ENCODE peak calls at places on chromosome 2, in eight cellular contexts. One of them, this sample, is unnamed. For H3K4me1, the result is how much of the 10 kb centered on the place peaks cover.

GRCh38 chr2:215777481-215778044 is 235.8 kb downstream of the MREG start:
- DNase-seq in MM.1S: no peak
- DNase-seq in upper lobe of right lung: no peak
- DNase-seq in CD8-positive, alpha-beta T cell: no peak
- DNase-seq in GM23338: no peak
- DNase-seq in esophagus squamous epithelium: no peak
- DNase-seq in heart right ventricle: no peak
- DNase-seq in iPS DF 6.9: no peak
- DNase-seq in this sample: no peak

GRCh38 chr2:178070824-178071223 is 1.8 kb downstream of the PDE11A start:
- DNase-seq in CD8-positive, alpha-beta T cell: no peak
- DNase-seq in esophagus squamous epithelium: no peak
- DNase-seq in GM23338: no peak
- DNase-seq in heart right ventricle: no peak
- DNase-seq in iPS DF 6.9: no peak
- DNase-seq in MM.1S: no peak
- DNase-seq in upper lobe of right lung: no peak
- DNase-seq in this sample: no peak

GRCh38 chr2:219517954-219518778 is 3.9 kb downstream of the ASIC4 start:
- DNase-seq in GM23338: no peak
- DNase-seq in iPS DF 6.9: no peak
- DNase-seq in upper lobe of right lung: no peak
- DNase-seq in heart right ventricle: no peak
- DNase-seq in esophagus squamous epithelium: no peak
- DNase-seq in MM.1S: no peak
- DNase-seq in CD8-positive, alpha-beta T cell: no peak
- DNase-seq in this sample: no peak

GRCh38 chr2:240604291-240604938 is 17.9 kb downstream of the CAPN10 start:
- DNase-seq in esophagus squamous epithelium: no peak
- DNase-seq in heart right ventricle: peak
- DNase-seq in CD8-positive, alpha-beta T cell: no peak
- DNase-seq in MM.1S: no peak
- DNase-seq in upper lobe of right lung: peak
- DNase-seq in GM23338: peak
- DNase-seq in iPS DF 6.9: no peak
- DNase-seq in this sample: peak

GRCh38 chr2:204507636-204508035 is 37.6 kb upstream of the PARD3B start:
- DNase-seq in CD8-positive, alpha-beta T cell: no peak
- DNase-seq in esophagus squamous epithelium: no peak
- DNase-seq in GM23338: no peak
- DNase-seq in heart right ventricle: no peak
- DNase-seq in upper lobe of right lung: no peak
- DNase-seq in iPS DF 6.9: no peak
- DNase-seq in MM.1S: no peak
- DNase-seq in this sample: no peak

GRCh38 chr2:226447338-226447885 is 352.2 kb downstream of the IRS1 start:
- DNase-seq in CD8-positive, alpha-beta T cell: no peak
- DNase-seq in GM23338: no peak
- DNase-seq in esophagus squamous epithelium: no peak
- DNase-seq in MM.1S: no peak
- DNase-seq in upper lobe of right lung: no peak
- DNase-seq in iPS DF 6.9: no peak
- DNase-seq in heart right ventricle: no peak
- DNase-seq in this sample: no peak

GRCh38 chr2:66428986-66429612 is 5.8 kb upstream of the MEIS1 start:
- DNase-seq in iPS DF 6.9: no peak
- DNase-seq in esophagus squamous epithelium: no peak
- DNase-seq in MM.1S: peak
- DNase-seq in CD8-positive, alpha-beta T cell: no peak
- DNase-seq in upper lobe of right lung: no peak
- DNase-seq in GM23338: peak
- DNase-seq in heart right ventricle: no peak
- DNase-seq in this sample: no peak

GRCh38 chr2:102358496-102358895 is 2.9 kb downstream of the IL18R1 start:
- DNase-seq in esophagus squamous epithelium: no peak
- DNase-seq in CD8-positive, alpha-beta T cell: no peak
- DNase-seq in iPS DF 6.9: no peak
- DNase-seq in GM23338: no peak
- DNase-seq in heart right ventricle: no peak
- DNase-seq in MM.1S: no peak
- DNase-seq in upper lobe of right lung: no peak
- DNase-seq in this sample: no peak

GRCh38 chr2:119480718-119481142 is 43.6 kb downstream of the SCTR start:
- DNase-seq in esophagus squamous epithelium: no peak
- DNase-seq in CD8-positive, alpha-beta T cell: peak
- DNase-seq in upper lobe of right lung: no peak
- DNase-seq in GM23338: no peak
- DNase-seq in MM.1S: no peak
- DNase-seq in heart right ventricle: peak
- DNase-seq in iPS DF 6.9: no peak
- DNase-seq in this sample: peak

GRCh38 chr2:46939596-46940359 is 24.2 kb upstream of the MCFD2 start:
- DNase-seq in iPS DF 6.9: no peak
- DNase-seq in GM23338: no peak
- DNase-seq in heart right ventricle: no peak
- DNase-seq in CD8-positive, alpha-beta T cell: no peak
- DNase-seq in esophagus squamous epithelium: no peak
- DNase-seq in MM.1S: peak
- DNase-seq in upper lobe of right lung: no peak
- DNase-seq in this sample: no peak

GRCh38 chr2:19331452-19331851 is 27.0 kb downstream of the OSR1 start:
- DNase-seq in GM23338: no peak
- DNase-seq in CD8-positive, alpha-beta T cell: no peak
- DNase-seq in esophagus squamous epithelium: no peak
- DNase-seq in MM.1S: no peak
- DNase-seq in heart right ventricle: no peak
- DNase-seq in upper lobe of right lung: no peak
- DNase-seq in iPS DF 6.9: no peak
- DNase-seq in this sample: no peak

GRCh38 chr2:44543773-44544725 is 182.3 kb downstream of the CAMKMT start:
- DNase-seq in GM23338: peak
- DNase-seq in upper lobe of right lung: no peak
- DNase-seq in CD8-positive, alpha-beta T cell: no peak
- DNase-seq in MM.1S: no peak
- DNase-seq in esophagus squamous epithelium: no peak
- DNase-seq in iPS DF 6.9: peak
- DNase-seq in heart right ventricle: no peak
- DNase-seq in this sample: no peak

GRCh38 chr2:238518127-238518827 is 91.5 kb downstream of the ASB1 start:
- DNase-seq in MM.1S: no peak
- DNase-seq in esophagus squamous epithelium: no peak
- DNase-seq in GM23338: no peak
- DNase-seq in upper lobe of right lung: no peak
- DNase-seq in heart right ventricle: no peak
- DNase-seq in CD8-positive, alpha-beta T cell: no peak
- DNase-seq in iPS DF 6.9: no peak
- DNase-seq in this sample: no peak

GRCh38 chr2:42367835-42368234 is 6.8 kb upstream of the COX7A2L start:
- DNase-seq in CD8-positive, alpha-beta T cell: no peak
- DNase-seq in esophagus squamous epithelium: no peak
- DNase-seq in upper lobe of right lung: no peak
- DNase-seq in MM.1S: no peak
- DNase-seq in GM23338: no peak
- DNase-seq in heart right ventricle: no peak
- DNase-seq in iPS DF 6.9: no peak
- DNase-seq in this sample: no peak

GRCh38 chr2:235843591-235844395 is 324.4 kb downstream of the GBX2 start:
- DNase-seq in iPS DF 6.9: no peak
- DNase-seq in upper lobe of right lung: no peak
- DNase-seq in heart right ventricle: no peak
- DNase-seq in CD8-positive, alpha-beta T cell: peak
- DNase-seq in esophagus squamous epithelium: no peak
- DNase-seq in GM23338: no peak
- DNase-seq in MM.1S: no peak
- DNase-seq in this sample: no peak

GRCh38 chr2:133110201-133110600 is 440.2 kb upstream of the LYPD1 start:
- DNase-seq in GM23338: no peak
- DNase-seq in esophagus squamous epithelium: no peak
- DNase-seq in heart right ventricle: no peak
- DNase-seq in CD8-positive, alpha-beta T cell: no peak
- DNase-seq in iPS DF 6.9: no peak
- DNase-seq in MM.1S: no peak
- DNase-seq in upper lobe of right lung: no peak
- DNase-seq in this sample: no peak

GRCh38 chr2:31233216-31233615 is 736 bp upstream of the EHD3 start:
- DNase-seq in CD8-positive, alpha-beta T cell: peak
- DNase-seq in GM23338: no peak
- DNase-seq in esophagus squamous epithelium: no peak
- DNase-seq in iPS DF 6.9: no peak
- DNase-seq in heart right ventricle: no peak
- DNase-seq in MM.1S: no peak
- DNase-seq in upper lobe of right lung: no peak
- DNase-seq in this sample: peak
- H3K4me3 ChIP-seq in CD8-positive, alpha-beta T cell: peak
- H3K4me3 ChIP-seq in GM23338: no peak
- H3K4me3 ChIP-seq in esophagus squamous epithelium: peak
- H3K4me3 ChIP-seq in iPS DF 6.9: no peak
- H3K4me3 ChIP-seq in heart right ventricle: peak
- H3K4me3 ChIP-seq in MM.1S: peak
- H3K4me3 ChIP-seq in upper lobe of right lung: peak
- H3K4me3 ChIP-seq in this sample: no peak

GRCh38 chr2:176562359-176563043 is 293.3 kb downstream of the MTX2 start:
- DNase-seq in MM.1S: no peak
- DNase-seq in CD8-positive, alpha-beta T cell: no peak
- DNase-seq in GM23338: no peak
- DNase-seq in esophagus squamous epithelium: no peak
- DNase-seq in iPS DF 6.9: no peak
- DNase-seq in heart right ventricle: no peak
- DNase-seq in upper lobe of right lung: no peak
- DNase-seq in this sample: no peak

GRCh38 chr2:176567361-176567760 is 298.1 kb downstream of the MTX2 start:
- DNase-seq in esophagus squamous epithelium: no peak
- DNase-seq in heart right ventricle: no peak
- DNase-seq in upper lobe of right lung: no peak
- DNase-seq in iPS DF 6.9: no peak
- DNase-seq in CD8-positive, alpha-beta T cell: no peak
- DNase-seq in GM23338: no peak
- DNase-seq in MM.1S: no peak
- DNase-seq in this sample: no peak

GRCh38 chr2:176569574-176569973 is 300.3 kb downstream of the MTX2 start:
- DNase-seq in MM.1S: no peak
- DNase-seq in heart right ventricle: no peak
- DNase-seq in GM23338: no peak
- DNase-seq in esophagus squamous epithelium: no peak
- DNase-seq in upper lobe of right lung: no peak
- DNase-seq in iPS DF 6.9: no peak
- DNase-seq in CD8-positive, alpha-beta T cell: no peak
- DNase-seq in this sample: no peak

GRCh38 chr2:176566936-176567335 is 297.7 kb downstream of the MTX2 start:
- DNase-seq in iPS DF 6.9: no peak
- DNase-seq in CD8-positive, alpha-beta T cell: no peak
- DNase-seq in GM23338: no peak
- DNase-seq in heart right ventricle: no peak
- DNase-seq in upper lobe of right lung: no peak
- DNase-seq in MM.1S: no peak
- DNase-seq in esophagus squamous epithelium: no peak
- DNase-seq in this sample: no peak

DNA sequence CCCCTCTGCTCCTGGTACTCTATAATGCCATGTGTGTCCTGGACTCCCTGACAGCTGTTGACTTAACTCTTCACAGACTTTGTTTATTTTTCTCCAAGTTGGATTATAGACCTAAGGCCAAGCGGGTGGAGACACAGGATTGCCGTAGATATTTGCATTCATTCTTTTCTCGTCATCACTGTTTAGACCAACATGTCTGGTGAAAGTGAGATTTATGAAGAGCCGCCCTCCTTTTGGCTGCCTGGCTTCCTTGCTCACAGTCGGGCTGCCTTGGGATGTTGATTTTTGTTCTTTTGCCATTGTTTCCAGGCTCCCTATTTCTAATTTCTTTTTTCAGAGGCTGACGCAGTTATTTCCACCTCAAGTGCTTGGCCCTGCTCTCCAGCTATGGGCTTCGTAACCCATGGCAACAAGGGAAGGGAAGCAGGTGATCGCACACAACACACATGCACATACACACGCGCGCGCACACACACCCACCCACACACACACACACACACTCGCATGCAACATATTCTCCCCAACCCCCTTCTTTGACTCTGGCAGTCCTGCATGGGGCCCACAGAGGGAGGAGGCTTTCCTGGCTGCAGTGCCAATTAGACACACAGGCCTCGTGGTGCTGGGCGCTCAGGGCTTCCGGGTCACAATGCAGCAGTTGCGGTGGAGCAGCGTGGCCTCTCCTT is 296.5 kb downstream of the MTX2 start:
- DNase-seq in esophagus squamous epithelium: no peak
- DNase-seq in CD8-positive, alpha-beta T cell: no peak
- DNase-seq in heart right ventricle: no peak
- DNase-seq in MM.1S: no peak
- DNase-seq in GM23338: peak
- DNase-seq in upper lobe of right lung: no peak
- DNase-seq in iPS DF 6.9: no peak
- DNase-seq in this sample: no peak
- H3K4me1 ChIP-seq in esophagus squamous epithelium: under half
- H3K4me1 ChIP-seq in CD8-positive, alpha-beta T cell: under half
- H3K4me1 ChIP-seq in heart right ventricle: under half
- H3K4me1 ChIP-seq in MM.1S: under half
- H3K4me1 ChIP-seq in GM23338: under half
- H3K4me1 ChIP-seq in upper lobe of right lung: under half
- H3K4me1 ChIP-seq in iPS DF 6.9: under half
- H3K4me1 ChIP-seq in this sample: under half

GRCh38 chr2:239521518-239521815 is 120.6 kb upstream of the HDAC4 start:
- DNase-seq in GM23338: no peak
- DNase-seq in upper lobe of right lung: no peak
- DNase-seq in MM.1S: no peak
- DNase-seq in iPS DF 6.9: no peak
- DNase-seq in CD8-positive, alpha-beta T cell: no peak
- DNase-seq in heart right ventricle: no peak
- DNase-seq in esophagus squamous epithelium: no peak
- DNase-seq in this sample: no peak
- H3K4me3 ChIP-seq in GM23338: no peak
- H3K4me3 ChIP-seq in upper lobe of right lung: no peak
- H3K4me3 ChIP-seq in MM.1S: no peak
- H3K4me3 ChIP-seq in iPS DF 6.9: no peak
- H3K4me3 ChIP-seq in CD8-positive, alpha-beta T cell: no peak
- H3K4me3 ChIP-seq in heart right ventricle: no peak
- H3K4me3 ChIP-seq in esophagus squamous epithelium: no peak
- H3K4me3 ChIP-seq in this sample: no peak

GRCh38 chr2:188316791-188317423 is 25.2 kb downstream of the GULP1 start:
- DNase-seq in upper lobe of right lung: no peak
- DNase-seq in MM.1S: no peak
- DNase-seq in iPS DF 6.9: no peak
- DNase-seq in esophagus squamous epithelium: no peak
- DNase-seq in GM23338: no peak
- DNase-seq in heart right ventricle: no peak
- DNase-seq in CD8-positive, alpha-beta T cell: no peak
- DNase-seq in this sample: no peak

GRCh38 chr2:188315750-188316149 is 24.1 kb downstream of the GULP1 start:
- DNase-seq in iPS DF 6.9: no peak
- DNase-seq in heart right ventricle: no peak
- DNase-seq in GM23338: no peak
- DNase-seq in CD8-positive, alpha-beta T cell: no peak
- DNase-seq in upper lobe of right lung: no peak
- DNase-seq in MM.1S: no peak
- DNase-seq in esophagus squamous epithelium: no peak
- DNase-seq in this sample: no peak

GRCh38 chr2:188316354-188316753 is 24.7 kb downstream of the GULP1 start:
- DNase-seq in esophagus squamous epithelium: no peak
- DNase-seq in upper lobe of right lung: no peak
- DNase-seq in MM.1S: no peak
- DNase-seq in GM23338: no peak
- DNase-seq in heart right ventricle: no peak
- DNase-seq in iPS DF 6.9: no peak
- DNase-seq in CD8-positive, alpha-beta T cell: no peak
- DNase-seq in this sample: no peak

GRCh38 chr2:188319845-188320244 is 28.2 kb downstream of the GULP1 start:
- DNase-seq in upper lobe of right lung: no peak
- DNase-seq in heart right ventricle: no peak
- DNase-seq in GM23338: peak
- DNase-seq in MM.1S: no peak
- DNase-seq in iPS DF 6.9: no peak
- DNase-seq in esophagus squamous epithelium: no peak
- DNase-seq in CD8-positive, alpha-beta T cell: no peak
- DNase-seq in this sample: no peak

GRCh38 chr2:188318161-188318749 is 26.6 kb downstream of the GULP1 start:
- DNase-seq in upper lobe of right lung: no peak
- DNase-seq in esophagus squamous epithelium: no peak
- DNase-seq in heart right ventricle: no peak
- DNase-seq in iPS DF 6.9: no peak
- DNase-seq in MM.1S: no peak
- DNase-seq in GM23338: no peak
- DNase-seq in CD8-positive, alpha-beta T cell: no peak
- DNase-seq in this sample: no peak
- H3K4me1 ChIP-seq in upper lobe of right lung: under half
- H3K4me1 ChIP-seq in esophagus squamous epithelium: under half
- H3K4me1 ChIP-seq in heart right ventricle: under half
- H3K4me1 ChIP-seq in iPS DF 6.9: under half
- H3K4me1 ChIP-seq in MM.1S: under half
- H3K4me1 ChIP-seq in GM23338: half or more
- H3K4me1 ChIP-seq in CD8-positive, alpha-beta T cell: under half
- H3K4me1 ChIP-seq in this sample: under half